ENCODE peak calls at places on chromosomes 12 and 14, in six cellular contexts. K, A, F, X, L and H are unnamed samples.

GRCh38 chr12:32535260-32535999 is 136.1 kb downstream of the FGD4 start:
- DNase-seq in K (peak), A (no peak), F (peak), X (peak), L (no peak), H (no peak)

GRCh38 chr12:89059721-89060120 is 292.6 kb downstream of the DUSP6 start:
- DNase-seq in K (no peak), A (no peak), F (no peak), X (peak), L (no peak), H (no peak)

GRCh38 chr14:106141242-106142220 is 615.1 kb downstream of the TMEM121 start:
- DNase-seq in K (no peak), A (no peak), F (no peak), X (no peak), L (peak), H (no peak)

GRCh38 chr12:13436696-13437391 is 240.3 kb downstream of the EMP1 start:
- DNase-seq in K (no peak), A (no peak), F (no peak), X (peak), L (no peak), H (no peak)

GRCh38 chr12:84497819-84498218 is 414.8 kb downstream of the SLC6A15 start:
- DNase-seq in K (no peak), A (no peak), F (no peak), X (peak), L (no peak), H (no peak)

GRCh38 chr12:117855165-117855564 is 113.6 kb downstream of the KSR2 start:
- DNase-seq in K (no peak), A (no peak), F (no peak), X (no peak), L (no peak), H (no peak)

GRCh38 chr12:100982511-100983183 is 188.1 kb downstream of the ANO4 start:
- DNase-seq in K (no peak), A (no peak), F (no peak), X (no peak), L (no peak), H (no peak)

GRCh38 chr12:22037952-22038351 is 8.1 kb upstream of the CMAS start:
- DNase-seq in K (no peak), A (no peak), F (no peak), X (no peak), L (no peak), H (no peak)

GRCh38 chr12:19223018-19223417 is 93.5 kb downstream of the PLEKHA5 start:
- DNase-seq in K (no peak), A (no peak), F (no peak), X (no peak), L (no peak), H (no peak)

GRCh38 chr12:6927379-6927991 is at the start of gene ATN1:
- DNase-seq in K (peak), A (no peak), F (peak), X (peak), L (peak), H (no peak)

GRCh38 chr14:61418749-61419148 is 97.4 kb downstream of the PRKCH start:
- DNase-seq in K (no peak), A (no peak), F (no peak), X (peak), L (no peak), H (no peak)

GRCh38 chr12:59626382-59626781 is 30.6 kb downstream of the SLC16A7 start:
- DNase-seq in K (no peak), A (no peak), F (no peak), X (no peak), L (no peak), H (peak)

GRCh38 chr14:76647699-76648298 is 113.5 kb upstream of the VASH1 start:
- DNase-seq in K (no peak), A (peak), F (peak), X (peak), L (no peak), H (no peak)

GRCh38 chr12:93762912-93763311 is 85.7 kb downstream of the CRADD start:
- DNase-seq in K (no peak), A (no peak), F (no peak), X (no peak), L (no peak), H (no peak)

GRCh38 chr14:19823178-19823577 is 19.6 kb downstream of the OR4N2 start:
- DNase-seq in K (no peak), A (no peak), F (no peak), X (no peak), L (no peak), H (no peak)

GRCh38 chr14:68106456-68106855 is 286.9 kb downstream of the RAD51B start:
- DNase-seq in K (no peak), A (no peak), F (no peak), X (no peak), L (no peak), H (no peak)

GRCh38 chr14:91889477-91890211 is 22.3 kb upstream of the TC2N start:
- DNase-seq in K (peak), A (no peak), F (no peak), X (no peak), L (no peak), H (no peak)

GRCh38 chr14:100747021-100747586 is 20.4 kb downstream of the DLK1 start:
- DNase-seq in K (no peak), A (no peak), F (peak), X (peak), L (no peak), H (peak)

GRCh38 chr14:80003138-80003537 is 208.2 kb downstream of the DIO2 start:
- DNase-seq in K (no peak), A (no peak), F (no peak), X (no peak), L (no peak), H (peak)

GRCh38 chr14:45610303-45610702 is 357.3 kb upstream of the MIS18BP1 start:
- DNase-seq in K (no peak), A (no peak), F (no peak), X (no peak), L (no peak), H (peak)

GRCh38 chr14:96267916-96268315 is 11.9 kb downstream of the BDKRB1 start:
- DNase-seq in K (no peak), A (no peak), F (peak), X (no peak), L (no peak), H (no peak)

GRCh38 chr12:95605875-95606274 is 54.6 kb upstream of the USP44 start:
- DNase-seq in K (no peak), A (no peak), F (no peak), X (no peak), L (no peak), H (no peak)

GRCh38 chr12:95607642-95608041 is 56.4 kb upstream of the USP44 start:
- DNase-seq in K (no peak), A (no peak), F (no peak), X (no peak), L (no peak), H (no peak)

GRCh38 chr12:95608252-95609033 is 57.2 kb upstream of the USP44 start:
- DNase-seq in K (no peak), A (no peak), F (peak), X (peak), L (no peak), H (peak)

GRCh38 chr12:95601626-95602025 is 50.4 kb upstream of the USP44 start:
- DNase-seq in K (no peak), A (no peak), F (no peak), X (no peak), L (no peak), H (no peak)

DNA sequence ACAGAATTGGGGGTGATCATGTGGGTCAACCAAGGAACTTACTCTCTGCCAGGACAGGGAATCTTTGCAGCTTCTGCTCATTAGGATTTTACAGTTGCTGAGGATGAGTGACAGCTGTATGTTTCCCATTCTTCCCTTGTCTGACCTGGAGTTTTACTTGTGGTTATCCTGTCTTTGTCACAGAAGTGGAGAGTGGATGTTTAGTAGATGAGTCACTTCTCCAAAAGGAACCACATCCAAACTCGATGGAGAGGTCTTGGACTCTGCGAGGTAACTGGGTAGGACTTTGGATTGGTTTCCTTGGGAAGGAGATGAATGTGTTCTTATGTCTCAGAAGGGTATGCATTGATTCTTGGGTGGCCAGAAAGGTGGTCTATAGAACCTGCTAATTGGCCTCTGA is 53.8 kb upstream of the USP44 start:
- DNase-seq in K (no peak), A (no peak), F (no peak), X (no peak), L (no peak), H (no peak)
- H3K27ac ChIP-seq in K (no peak), A (no peak), F (no peak), X (no peak), L (no peak), H (no peak)

DNA sequence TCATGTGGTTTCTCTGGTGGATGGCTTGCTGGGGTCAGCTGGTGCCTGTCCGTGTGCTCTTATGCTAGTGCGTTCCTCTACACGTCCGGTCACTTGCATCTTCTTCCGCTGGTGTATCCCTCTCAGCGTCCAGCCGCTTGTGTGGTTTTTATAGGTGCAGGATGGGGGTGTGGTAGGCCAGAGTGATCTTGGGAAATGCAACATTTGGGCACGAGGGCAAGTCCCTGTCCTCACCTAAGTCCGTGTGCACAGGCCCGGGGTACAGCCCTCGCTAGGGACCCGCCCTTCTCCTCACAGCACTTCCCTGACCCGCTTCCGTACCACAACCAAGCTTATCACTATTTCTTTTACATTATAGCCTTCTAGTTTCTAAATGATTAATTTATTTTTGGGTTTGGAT is 17.3 kb downstream of the RERGL start:
- DNase-seq in K (no peak), A (no peak), F (no peak), X (no peak), L (no peak), H (no peak)
- H3K27ac ChIP-seq in K (no peak), A (no peak), F (no peak), X (no peak), L (no peak), H (no peak)

GRCh38 chr12:879641-880040 is 69.9 kb downstream of the RAD52 start:
- DNase-seq in K (no peak), A (no peak), F (no peak), X (peak), L (no peak), H (no peak)

GRCh38 chr12:886206-886605 is 63.3 kb downstream of the RAD52 start:
- DNase-seq in K (no peak), A (no peak), F (no peak), X (no peak), L (no peak), H (no peak)

GRCh38 chr12:885701-886100 is 63.8 kb downstream of the RAD52 start:
- DNase-seq in K (no peak), A (no peak), F (no peak), X (no peak), L (no peak), H (no peak)

GRCh38 chr12:884746-885414 is 64.6 kb downstream of the RAD52 start:
- DNase-seq in K (no peak), A (no peak), F (no peak), X (no peak), L (no peak), H (no peak)

GRCh38 chr12:880656-881055 is 68.8 kb downstream of the RAD52 start:
- DNase-seq in K (no peak), A (no peak), F (no peak), X (no peak), L (no peak), H (no peak)
- H3K27ac ChIP-seq in K (no peak), A (no peak), F (no peak), X (no peak), L (no peak), H (no peak)

GRCh38 chr12:103840399-103840880 is 594 bp downstream of the NT5DC3 start:
- DNase-seq in K (peak), A (no peak), F (no peak), X (peak), L (no peak), H (no peak)
- H3K27ac ChIP-seq in K (no peak), A (no peak), F (no peak), X (no peak), L (peak), H (peak)

GRCh38 chr12:122366685-122367475 is 55.6 kb downstream of the CLIP1 start:
- DNase-seq in K (peak), A (peak), F (peak), X (peak), L (no peak), H (peak)
- H3K27ac ChIP-seq in K (no peak), A (no peak), F (peak), X (no peak), L (no peak), H (peak)

DNA sequence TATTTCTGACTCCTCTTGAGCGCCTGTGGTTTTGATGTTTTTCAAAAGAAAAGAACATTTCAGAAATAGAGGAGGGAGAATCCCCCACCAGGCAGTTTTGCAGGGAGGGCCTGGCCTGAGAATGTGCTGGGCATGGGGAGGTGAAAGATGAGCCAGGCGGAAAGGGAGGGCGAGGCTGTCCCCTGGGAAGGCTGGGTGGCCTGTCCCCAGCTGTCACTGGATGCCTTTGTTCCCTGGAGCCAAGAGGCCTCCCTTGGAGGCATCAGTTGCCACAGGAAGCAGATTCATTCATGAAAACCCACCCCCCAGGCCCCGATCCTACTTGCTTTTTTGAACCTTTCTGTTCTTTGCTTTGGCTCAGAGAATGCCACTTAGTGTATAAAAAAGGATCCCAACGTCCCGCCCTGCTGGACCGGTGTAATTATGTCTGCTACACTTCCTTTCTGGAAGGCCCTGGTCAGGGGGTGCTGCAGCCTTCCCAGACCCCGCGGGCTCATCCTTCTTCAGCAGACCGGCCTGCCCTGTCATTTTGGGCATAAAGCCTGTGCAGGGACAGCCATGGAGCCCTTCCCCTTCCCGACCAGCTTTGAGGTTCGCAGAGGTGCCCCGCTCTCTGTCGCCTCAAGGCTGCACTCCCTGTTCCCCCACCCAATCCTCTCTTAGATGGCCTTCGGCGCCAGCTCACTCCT is 220.3 kb downstream of the SLC41A2 start:
- DNase-seq in K (no peak), A (no peak), F (no peak), X (no peak), L (no peak), H (no peak)
- H3K27ac ChIP-seq in K (peak), A (no peak), F (no peak), X (no peak), L (no peak), H (peak)

DNA sequence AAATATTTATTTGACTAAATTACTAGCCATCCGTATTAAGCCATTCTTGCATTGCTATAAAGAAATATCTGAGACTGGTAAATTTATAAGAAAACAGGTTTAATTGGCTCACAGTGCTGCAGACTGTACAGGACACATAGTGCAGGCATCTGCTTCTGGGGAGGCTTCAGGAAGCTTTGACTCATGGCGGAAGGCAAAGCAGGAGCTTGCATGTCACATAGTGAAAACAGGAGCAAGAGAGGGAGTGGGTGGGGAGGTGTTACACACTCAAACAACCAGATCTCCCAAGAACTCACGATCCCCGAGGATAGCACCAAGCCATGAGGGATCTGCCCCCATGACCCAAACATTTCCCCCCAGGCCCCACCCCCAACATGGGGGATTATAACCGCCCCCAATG is 26.7 kb upstream of the RAB21 start:
- DNase-seq in K (no peak), A (no peak), F (no peak), X (no peak), L (no peak), H (no peak)
- H3K27ac ChIP-seq in K (no peak), A (no peak), F (no peak), X (no peak), L (no peak), H (no peak)